ENCODE peak calls at places on chromosomes 5 and 9, in six cellular contexts. M is natural killer cell treated with Interleukin-12 subunit alpha and Interleukin-12 subunit beta and Interleukin-15 and Interleukin-18, amount 100 ng/mL, for 72 hours; H is HT-29; X is retina; Q is HEK293T; P is stimulated activated naive CD4-positive, alpha-beta T cell. W is an unnamed sample.

GRCh38 chr9:133955821-133956411 is 36.2 kb downstream of the VAV2 start:
- DNase-seq in M (no peak), H (no peak), X (peak; percentile 70), Q (no peak), P (no peak), W (no peak)

GRCh38 chr5:142313693-142314092 is 11.1 kb downstream of the SPRY4 start:
- DNase-seq in M (no peak), H (no peak), X (no peak), Q (no peak), P (no peak), W (no peak)

GRCh38 chr9:20713172-20713571 is 29.1 kb downstream of the FOCAD start:
- DNase-seq in M (no peak), H (no peak), X (no peak), Q (no peak), P (no peak), W (no peak)

GRCh38 chr5:159732220-159732619 is 184.1 kb upstream of the ADRA1B start:
- DNase-seq in M (no peak), H (no peak), X (no peak), Q (no peak), P (no peak), W (no peak)

GRCh38 chr9:101671567-101671966 is 66.9 kb downstream of the GRIN3A start:
- DNase-seq in M (no peak), H (no peak), X (no peak), Q (no peak), P (no peak), W (no peak)

GRCh38 chr9:75604661-75605060 is 285.8 kb upstream of the PCSK5 start:
- DNase-seq in M (no peak), H (no peak), X (no peak), Q (no peak), P (no peak), W (no peak)

GRCh38 chr9:136808075-136808780 is 480 bp downstream of the RABL6 start:
- DNase-seq in M (no peak), H (peak; percentile 23), X (peak; percentile 32), Q (peak; percentile 44), P (peak; percentile 69), W (no peak)

GRCh38 chr5:116765441-116765840 is 190.8 kb upstream of the SEMA6A start:
- DNase-seq in M (no peak), H (peak; percentile 10), X (no peak), Q (no peak), P (no peak), W (no peak)

GRCh38 chr9:112556497-112557085 is 70.0 kb downstream of the KIAA1958 start:
- DNase-seq in M (no peak), H (no peak), X (no peak), Q (no peak), P (no peak), W (no peak)

GRCh38 chr5:45694255-45694834 is 1.8 kb downstream of the HCN1 start:
- DNase-seq in M (no peak), H (peak; percentile 25), X (peak; percentile 25), Q (no peak), P (no peak), W (no peak)

GRCh38 chr9:3528466-3528865 is 2.7 kb upstream of the RFX3 start:
- DNase-seq in M (peak; percentile 77), H (no peak), X (no peak), Q (no peak), P (peak; percentile 1), W (no peak)

GRCh38 chr5:55241756-55242155 is 8.3 kb upstream of the CCNO start:
- DNase-seq in M (no peak), H (peak; percentile 71), X (no peak), Q (no peak), P (no peak), W (no peak)

GRCh38 chr5:82620957-82621600 is 342.9 kb upstream of the RPS23 start:
- DNase-seq in M (no peak), H (no peak), X (no peak), Q (no peak), P (no peak), W (no peak)

GRCh38 chr5:15501057-15501791 is 1.2 kb downstream of the FBXL7 start:
- DNase-seq in M (no peak), H (no peak), X (peak; percentile 78), Q (peak; percentile 14), P (no peak), W (no peak)

GRCh38 chr5:175873090-175873454 is 1.7 kb downstream of the CPLX2 start:
- DNase-seq in M (no peak), H (no peak), X (no peak), Q (peak; percentile 60), P (no peak), W (no peak)

GRCh38 chr5:149489605-149490037 is 61.6 kb downstream of the CSNK1A1 start:
- DNase-seq in M (no peak), H (peak; percentile 68), X (no peak), Q (no peak), P (no peak), W (no peak)

GRCh38 chr5:133236976-133237375 is 185.2 kb downstream of the HSPA4 start:
- DNase-seq in M (no peak), H (no peak), X (no peak), Q (no peak), P (no peak), W (no peak)

GRCh38 chr9:98365227-98365669 is 109.8 kb upstream of the TBC1D2 start:
- DNase-seq in M (peak; percentile 6), H (peak; percentile 55), X (no peak), Q (no peak), P (no peak), W (no peak)

GRCh38 chr5:102666164-102666951 is 88.7 kb upstream of the PAM start:
- DNase-seq in M (no peak), H (no peak), X (peak; percentile 56), Q (no peak), P (no peak), W (no peak)

GRCh38 chr5:146073239-146073900 is 32.0 kb downstream of the PLAC8L1 start:
- DNase-seq in M (no peak), H (no peak), X (peak; percentile 87), Q (no peak), P (no peak), W (no peak)

GRCh38 chr9:120935383-120935857 is 8.8 kb upstream of the TRAF1 start:
- DNase-seq in M (no peak), H (peak; percentile 93), X (no peak), Q (no peak), P (no peak), W (no peak)

GRCh38 chr5:134506054-134507039 is 19.1 kb upstream of the JADE2 start:
- DNase-seq in M (no peak), H (peak; percentile 98), X (peak; percentile 45), Q (no peak), P (no peak), W (peak; percentile 23)

W was measured in GOT3.